ENCODE peak calls at places on chromosomes 5 and 9, in ten cellular contexts. V is NCI-H748 treated with DMSO at 0.1 percent for 48 hours, Z is A549, F is left lung, P is SW480, D is fibroblast of pulmonary artery, G is brain microvascular endothelial cell, S is NCI-H2081 treated with DMSO at 0.1 percent for 48 hours, C is NCI-H345, L is NCI-H69. B is an unnamed sample.

GRCh38 chr9:37405764-37406380 is 16.6 kb upstream of the GRHPR start:
- DNase-seq in V (no peak), F (no peak), S (no peak), D (peak), P (no peak), G (no peak), Z (no peak), L (no peak), C (no peak), B (no peak)

GRCh38 chr5:35853652-35854051 is 3.0 kb upstream of the IL7R start:
- DNase-seq in P (no peak), D (no peak), V (no peak), F (no peak), C (no peak), S (no peak), L (no peak), Z (no peak), G (no peak), B (no peak)

GRCh38 chr5:162948677-162949076 is 488.7 kb upstream of the CCNG1 start:
- DNase-seq in Z (no peak), D (no peak), V (no peak), G (no peak), P (no peak), L (no peak), C (no peak), F (no peak), S (no peak), B (no peak)

GRCh38 chr5:133048993-133049725 is 2.7 kb upstream of the HSPA4 start:
- DNase-seq in S (no peak), G (no peak), F (no peak), D (peak), V (peak), L (peak), C (no peak), Z (no peak), P (no peak), B (no peak)

GRCh38 chr5:127094161-127094560 is 20.9 kb upstream of the C5orf63 start:
- DNase-seq in L (no peak), S (no peak), V (no peak), D (no peak), C (no peak), F (no peak), P (no peak), G (no peak), Z (no peak), B (no peak)

GRCh38 chr5:116343961-116344360 is 230.7 kb downstream of the SEMA6A start:
- DNase-seq in C (no peak), G (no peak), S (no peak), Z (no peak), V (no peak), F (no peak), P (no peak), L (peak), D (peak), B (no peak)

GRCh38 chr5:163259495-163259894 is 177.9 kb upstream of the CCNG1 start:
- DNase-seq in L (no peak), V (no peak), G (no peak), Z (no peak), C (no peak), D (no peak), S (no peak), F (no peak), P (no peak), B (no peak)

GRCh38 chr5:54644226-54644625 is 126.7 kb downstream of the SNX18 start:
- DNase-seq in S (no peak), Z (peak), V (no peak), C (no peak), F (no peak), G (peak), P (peak), L (no peak), D (peak), B (peak)

GRCh38 chr9:37061763-37062162 is 27.7 kb upstream of the PAX5 start:
- DNase-seq in S (no peak), D (peak), V (no peak), F (no peak), P (no peak), C (no peak), L (no peak), Z (peak), G (peak), B (no peak)

GRCh38 chr9:6498982-6499381 is 86.0 kb downstream of the UHRF2 start:
- DNase-seq in D (peak), P (no peak), F (no peak), V (no peak), L (no peak), C (no peak), Z (no peak), S (no peak), G (peak), B (peak)

GRCh38 chr5:128586848-128587247 is 48.8 kb upstream of the FBN2 start:
- DNase-seq in Z (no peak), C (no peak), G (no peak), D (no peak), L (no peak), V (no peak), F (no peak), S (no peak), P (no peak), B (no peak)

GRCh38 chr9:4117835-4118610 is 181.8 kb downstream of the GLIS3 start:
- DNase-seq in L (peak), F (peak), D (no peak), Z (peak), C (no peak), G (no peak), P (no peak), V (no peak), S (no peak), B (no peak)

GRCh38 chr5:61332369-61332745 is 299 bp downstream of the ZSWIM6 start:
- DNase-seq in L (peak), C (peak), F (peak), V (peak), Z (no peak), G (no peak), S (no peak), D (peak), P (no peak), B (no peak)

GRCh38 chr5:9507974-9508373 is 37.9 kb downstream of the SEMA5A start:
- DNase-seq in P (peak), F (no peak), L (no peak), Z (no peak), V (no peak), G (peak), D (peak), S (no peak), C (no peak), B (peak)

GRCh38 chr5:167949435-167949834 is 342.0 kb upstream of the WWC1 start:
- DNase-seq in L (no peak), F (no peak), V (no peak), Z (no peak), D (no peak), P (peak), S (no peak), C (no peak), G (no peak), B (no peak)

GRCh38 chr9:77952641-77953341 is 78.8 kb downstream of the GNAQ start:
- DNase-seq in C (no peak), P (no peak), V (no peak), G (peak), S (no peak), Z (no peak), L (peak), D (peak), F (no peak), B (no peak)

GRCh38 chr9:78598120-78598519 is 301.2 kb downstream of the PSAT1 start:
- DNase-seq in D (no peak), C (no peak), L (no peak), F (no peak), Z (no peak), G (no peak), S (no peak), V (no peak), P (no peak), B (no peak)

GRCh38 chr5:155616779-155617392 is 603.3 kb downstream of the KIF4B start:
- DNase-seq in S (no peak), L (peak), P (peak), F (no peak), V (peak), G (no peak), Z (peak), D (no peak), C (peak), B (peak)

GRCh38 chr5:38758774-38759423 is 86.9 kb upstream of the OSMR start:
- DNase-seq in F (no peak), D (no peak), V (no peak), C (no peak), L (no peak), Z (no peak), P (no peak), S (no peak), G (no peak), B (peak)

GRCh38 chr5:177601126-177601525 is 1.2 kb downstream of the B4GALT7 start:
- DNase-seq in S (no peak), Z (no peak), D (no peak), F (no peak), P (no peak), L (no peak), V (no peak), C (no peak), G (no peak), B (no peak)

GRCh38 chr5:95858023-95858461 is 35.5 kb upstream of the GLRX start:
- DNase-seq in Z (no peak), C (peak), F (no peak), V (no peak), G (peak), D (peak), S (no peak), P (no peak), L (peak), B (peak)

GRCh38 chr9:121842612-121842978 is 191.2 kb downstream of the DAB2IP start:
- DNase-seq in P (no peak), G (peak), D (peak), L (no peak), S (no peak), F (no peak), V (no peak), Z (peak), C (no peak), B (peak)

GRCh38 chr5:86909896-86910295 is 292.2 kb downstream of the COX7C start:
- DNase-seq in S (no peak), V (no peak), P (no peak), L (peak), Z (peak), D (peak), G (no peak), C (no peak), F (no peak), B (peak)

GRCh38 chr5:6383376-6383775 is 5.0 kb upstream of the MED10 start:
- DNase-seq in G (no peak), P (peak), Z (no peak), V (peak), C (peak), F (no peak), L (peak), D (no peak), S (no peak), B (no peak)

GRCh38 chr5:168401226-168401625 is 85.0 kb upstream of the RARS1 start:
- DNase-seq in D (no peak), F (no peak), L (no peak), Z (no peak), C (no peak), V (no peak), G (no peak), P (no peak), S (no peak), B (no peak)

GRCh38 chr5:119267958-119268386 is 87.8 kb upstream of the TNFAIP8 start:
- DNase-seq in P (peak), F (peak), C (peak), L (peak), S (peak), D (peak), V (peak), Z (peak), G (peak), B (peak)

GRCh38 chr5:67293177-67293576 is 96.6 kb upstream of the CD180 start:
- DNase-seq in F (no peak), P (no peak), D (no peak), V (no peak), L (no peak), G (no peak), C (no peak), Z (no peak), S (no peak), B (no peak)

GRCh38 chr5:115735108-115735998 is 81.1 kb downstream of the CDO1 start:
- DNase-seq in S (no peak), L (peak), C (peak), Z (no peak), D (no peak), P (no peak), V (no peak), F (no peak), G (no peak), B (no peak)

GRCh38 chr5:131749723-131750470 is 46.9 kb downstream of the FNIP1 start:
- DNase-seq in V (no peak), P (no peak), F (no peak), G (no peak), L (no peak), D (no peak), Z (no peak), C (no peak), S (no peak), B (no peak)

GRCh38 chr5:91946870-91947269 is 563.8 kb upstream of the ARRDC3 start:
- DNase-seq in P (no peak), D (no peak), F (no peak), S (no peak), C (no peak), Z (no peak), L (no peak), G (no peak), V (no peak), B (no peak)

GRCh38 chr9:130089141-130089540 is 35.4 kb downstream of the GPR107 start:
- DNase-seq in F (no peak), Z (no peak), V (no peak), D (no peak), P (no peak), S (no peak), L (no peak), C (no peak), G (no peak), B (no peak)

GRCh38 chr9:128705051-128705965 is 3.0 kb downstream of the PKN3 start:
- DNase-seq in D (no peak), G (no peak), F (peak), C (no peak), Z (no peak), S (no peak), L (no peak), P (no peak), V (no peak), B (no peak)

GRCh38 chr9:24245988-24246387 is 299.7 kb downstream of the IZUMO3 start:
- DNase-seq in G (peak), P (peak), L (peak), D (peak), F (no peak), Z (peak), C (no peak), S (peak), V (peak), B (no peak)

GRCh38 chr5:152501294-152501693 is 96.2 kb upstream of the NMUR2 start:
- DNase-seq in P (no peak), S (no peak), D (no peak), Z (no peak), F (no peak), L (no peak), V (no peak), C (no peak), G (no peak), B (no peak)

GRCh38 chr9:20499013-20499412 is 123.3 kb downstream of the MLLT3 start:
- DNase-seq in Z (no peak), G (no peak), D (no peak), S (no peak), V (no peak), L (peak), F (no peak), C (no peak), P (no peak), B (no peak)

B was measured in AG20443.